ENCODE peak calls at places on chromosomes 7 and 10, in six cellular contexts. C, L, G, E, A and H are unnamed samples.

GRCh38 chr7:1567893-1568292 is 1.9 kb downstream of the PSMG3 start:
- DNase-seq in C (peak), L (no peak), G (no peak), E (no peak), A (no peak), H (no peak)

GRCh38 chr10:117170244-117170643 is 27.0 kb upstream of the KCNK18 start:
- DNase-seq in C (peak), L (no peak), G (no peak), E (no peak), A (no peak), H (no peak)

GRCh38 chr10:30437039-30437781 is 3.2 kb downstream of the MAP3K8 start:
- DNase-seq in C (peak), L (no peak), G (no peak), E (no peak), A (no peak), H (no peak)

GRCh38 chr10:77520290-77520689 is 117.3 kb downstream of the KCNMA1 start:
- DNase-seq in C (no peak), L (no peak), G (no peak), E (no peak), A (no peak), H (no peak)

GRCh38 chr10:96614515-96614914 is 27.7 kb upstream of the TM9SF3 start:
- DNase-seq in C (peak), L (no peak), G (no peak), E (no peak), A (no peak), H (no peak)

GRCh38 chr7:148793590-148793989 is 90.5 kb downstream of the EZH2 start:
- DNase-seq in C (no peak), L (no peak), G (no peak), E (no peak), A (no peak), H (no peak)

GRCh38 chr7:157573244-157573643 is 236.4 kb downstream of the DNAJB6 start:
- DNase-seq in C (no peak), L (no peak), G (no peak), E (no peak), A (no peak), H (no peak)

GRCh38 chr10:132878730-132879407 is 63.5 kb downstream of the CFAP46 start:
- DNase-seq in C (no peak), L (no peak), G (no peak), E (peak), A (peak), H (no peak)

GRCh38 chr7:2019693-2020511 is 212.8 kb downstream of the MAD1L1 start:
- DNase-seq in C (peak), L (no peak), G (no peak), E (no peak), A (peak), H (peak)

GRCh38 chr7:75971961-75972763 is 22.2 kb downstream of the TMEM120A start:
- DNase-seq in C (peak), L (no peak), G (no peak), E (peak), A (no peak), H (no peak)

GRCh38 chr7:100568936-100569844 is 4.5 kb downstream of the SAP25 start:
- DNase-seq in C (peak), L (peak), G (peak), E (peak), A (peak), H (peak)

GRCh38 chr10:74825033-74825370 is 1.4 kb upstream of the KAT6B start:
- DNase-seq in C (no peak), L (peak), G (peak), E (peak), A (peak), H (no peak)

GRCh38 chr10:73812662-73813061 is 1.3 kb upstream of the NDST2 start:
- DNase-seq in C (no peak), L (no peak), G (no peak), E (no peak), A (no peak), H (no peak)

GRCh38 chr7:34160261-34160752 is 255.0 kb downstream of the BMPER start:
- DNase-seq in C (peak), L (no peak), G (no peak), E (no peak), A (no peak), H (no peak)

GRCh38 chr7:76065016-76065612 is 17.2 kb downstream of the MDH2 start:
- DNase-seq in C (no peak), L (no peak), G (no peak), E (no peak), A (no peak), H (peak)

GRCh38 chr7:2982831-2983230 is 60.8 kb downstream of the CARD11 start:
- DNase-seq in C (no peak), L (no peak), G (no peak), E (no peak), A (no peak), H (no peak)

GRCh38 chr10:101974091-101974799 is 81.7 kb downstream of the ARMH3 start:
- DNase-seq in C (peak), L (no peak), G (no peak), E (no peak), A (no peak), H (no peak)

GRCh38 chr7:151014950-151015349 is 9.3 kb downstream of the ATG9B start:
- DNase-seq in C (no peak), L (no peak), G (no peak), E (no peak), A (no peak), H (no peak)

GRCh38 chr7:28136885-28137284 is 43.7 kb downstream of the JAZF1 start:
- DNase-seq in C (peak), L (no peak), G (no peak), E (no peak), A (no peak), H (no peak)

GRCh38 chr7:85602196-85602595 is 415.3 kb upstream of the SEMA3D start:
- DNase-seq in C (peak), L (no peak), G (no peak), E (no peak), A (no peak), H (no peak)

GRCh38 chr10:132115736-132116135 is 50.0 kb downstream of the JAKMIP3 start:
- DNase-seq in C (peak), L (no peak), G (no peak), E (no peak), A (no peak), H (no peak)

GRCh38 chr10:94631077-94631476 is 52.5 kb upstream of the CYP2C18 start:
- DNase-seq in C (no peak), L (no peak), G (no peak), E (no peak), A (no peak), H (no peak)

GRCh38 chr10:94623572-94623971 is 60.0 kb upstream of the CYP2C18 start:
- DNase-seq in C (no peak), L (no peak), G (no peak), E (no peak), A (no peak), H (no peak)

GRCh38 chr10:94626476-94626875 is 57.1 kb upstream of the CYP2C18 start:
- DNase-seq in C (no peak), L (no peak), G (no peak), E (no peak), A (no peak), H (no peak)

GRCh38 chr10:94630017-94630688 is 53.4 kb upstream of the CYP2C18 start:
- DNase-seq in C (peak), L (no peak), G (no peak), E (no peak), A (no peak), H (peak)

GRCh38 chr10:94627511-94627910 is 56.0 kb upstream of the CYP2C18 start:
- DNase-seq in C (no peak), L (no peak), G (no peak), E (no peak), A (no peak), H (no peak)
- TF ChIP-seq CTCF in C (no peak), L (no peak), G (no peak), E (no peak), A (no peak), H (no peak)

GRCh38 chr10:103545366-103545765 is 51.9 kb downstream of the NEURL1 start:
- DNase-seq in C (no peak), L (no peak), G (no peak), E (no peak), A (no peak), H (peak)

GRCh38 chr10:103540722-103541121 is 47.2 kb downstream of the NEURL1 start:
- DNase-seq in C (no peak), L (no peak), G (no peak), E (no peak), A (no peak), H (no peak)

GRCh38 chr10:103543617-103544525 is 50.4 kb downstream of the NEURL1 start:
- DNase-seq in C (no peak), L (no peak), G (no peak), E (no peak), A (no peak), H (peak)

GRCh38 chr10:103544657-103545310 is 51.3 kb downstream of the NEURL1 start:
- DNase-seq in C (no peak), L (no peak), G (no peak), E (no peak), A (no peak), H (no peak)

DNA sequence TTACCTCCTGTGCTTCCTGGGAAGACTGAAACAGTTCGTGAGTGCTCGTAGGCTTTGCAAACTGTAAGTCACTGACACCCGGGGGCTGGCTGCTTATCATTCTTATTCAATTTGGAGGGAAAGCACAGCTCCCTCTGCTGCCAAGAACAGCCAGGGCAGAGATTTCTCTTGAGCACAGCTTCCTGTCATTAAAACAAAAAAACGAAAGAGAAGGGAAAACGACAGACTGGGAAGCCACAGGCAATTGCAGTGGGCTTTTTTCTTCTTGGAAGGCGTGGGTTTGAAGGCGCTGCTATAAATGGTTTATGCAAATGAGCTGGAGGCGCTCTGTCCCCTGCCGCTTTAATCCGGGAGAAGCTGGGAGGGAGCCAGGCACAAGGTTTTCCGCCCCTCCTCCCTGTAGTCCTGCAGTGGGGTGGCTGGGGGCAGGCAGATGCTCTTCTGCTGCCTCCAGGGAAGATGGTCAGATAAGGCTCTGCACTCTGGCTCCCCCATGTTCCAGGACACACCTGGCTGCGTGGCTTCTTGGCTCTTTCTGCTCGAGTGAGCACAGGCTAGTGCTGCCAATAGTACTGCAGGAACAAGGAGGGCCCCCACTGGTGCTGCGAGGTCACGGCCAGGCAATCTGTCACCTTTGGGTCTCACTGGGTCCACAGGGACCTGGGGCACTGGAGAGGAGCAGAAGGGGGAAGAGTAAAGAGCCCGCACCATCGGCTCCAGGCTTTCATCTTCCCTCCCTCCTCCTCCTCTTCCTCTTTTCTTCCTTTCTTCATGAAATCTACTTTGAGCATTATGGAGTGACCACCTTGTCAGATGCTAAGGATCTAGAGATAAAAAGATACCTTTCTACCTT is 49.5 kb downstream of the NEURL1 start:
- DNase-seq in C (peak), L (peak), G (no peak), E (no peak), A (no peak), H (peak)
- TF ChIP-seq CTCF in C (peak), L (peak), G (peak), E (no peak), A (peak), H (peak)

DNA sequence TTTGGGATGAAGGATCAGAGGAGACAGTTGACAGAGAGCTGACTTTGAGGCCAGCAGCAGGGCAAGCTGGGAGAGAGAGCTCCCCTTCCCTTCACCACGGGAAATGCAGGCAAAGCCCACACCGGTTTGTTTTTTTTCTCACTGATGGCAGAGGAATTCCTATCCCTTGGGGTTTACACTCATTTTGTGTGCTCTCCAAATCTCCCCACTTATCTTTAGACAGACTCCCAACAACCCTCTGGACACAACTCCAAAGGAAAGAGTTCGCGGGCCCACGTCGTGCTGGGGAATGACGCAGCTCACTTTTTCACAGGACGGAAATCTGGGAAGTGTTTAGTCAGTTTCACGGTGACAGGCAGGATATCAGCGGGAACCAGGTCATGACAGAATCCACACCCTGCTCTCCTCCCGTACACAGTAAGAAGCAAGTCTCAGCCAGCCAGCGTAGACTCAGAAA is 68.3 kb upstream of the FAM171A1 start:
- DNase-seq in C (peak), L (no peak), G (no peak), E (peak), A (no peak), H (no peak)
- TF ChIP-seq CTCF in C (peak), L (peak), G (no peak), E (no peak), A (peak), H (no peak)

GRCh38 chr10:45582386-45582781 is 90.2 kb downstream of the ZFAND4 start:
- DNase-seq in C (no peak), L (no peak), G (no peak), E (no peak), A (no peak), H (no peak)

GRCh38 chr10:45581497-45582385 is 90.8 kb downstream of the ZFAND4 start:
- DNase-seq in C (peak), L (no peak), G (no peak), E (no peak), A (no peak), H (no peak)

GRCh38 chr10:45580371-45580770 is 92.2 kb downstream of the ZFAND4 start:
- DNase-seq in C (no peak), L (no peak), G (no peak), E (no peak), A (no peak), H (no peak)

GRCh38 chr10:45578384-45578946 is 94.1 kb downstream of the ZFAND4 start:
- DNase-seq in C (no peak), L (no peak), G (no peak), E (no peak), A (no peak), H (no peak)

GRCh38 chr10:45580781-45581496 is 91.6 kb downstream of the ZFAND4 start:
- DNase-seq in C (no peak), L (no peak), G (no peak), E (no peak), A (no peak), H (no peak)
- TF ChIP-seq CTCF in C (no peak), L (no peak), G (no peak), E (no peak), A (no peak), H (no peak)

DNA sequence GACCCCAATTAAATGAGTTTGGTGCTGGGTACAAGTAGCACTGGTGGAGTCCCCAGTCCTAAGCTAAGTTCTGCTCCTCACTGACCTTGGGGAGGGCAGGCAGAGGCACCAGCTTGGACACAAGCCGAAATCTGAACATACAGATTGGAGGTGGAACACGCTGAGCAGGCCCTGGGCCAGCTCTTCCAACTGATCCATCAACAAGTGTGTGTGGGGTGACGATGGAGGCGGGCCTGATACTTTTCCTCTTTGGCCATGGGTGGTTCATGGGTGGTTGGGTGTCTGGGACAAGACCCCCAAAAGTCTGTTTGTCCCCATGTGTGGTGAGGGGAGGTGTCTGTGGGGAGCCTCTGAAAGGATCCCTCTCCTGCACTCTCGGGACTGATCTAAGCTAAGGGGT is 1.9 kb downstream of the ADCYAP1R1 start:
- DNase-seq in C (no peak), L (no peak), G (no peak), E (no peak), A (no peak), H (no peak)
- TF ChIP-seq CTCF in C (no peak), L (no peak), G (no peak), E (no peak), A (no peak), H (no peak)

GRCh38 chr7:52753855-52754254 is 281.6 kb upstream of the POM121L12 start:
- DNase-seq in C (no peak), L (no peak), G (no peak), E (no peak), A (no peak), H (no peak)

GRCh38 chr7:52747817-52748216 is 287.6 kb upstream of the POM121L12 start:
- DNase-seq in C (no peak), L (no peak), G (no peak), E (no peak), A (no peak), H (no peak)

GRCh38 chr7:52749880-52750279 is 285.6 kb upstream of the POM121L12 start:
- DNase-seq in C (no peak), L (no peak), G (no peak), E (peak), A (no peak), H (no peak)
- TF ChIP-seq CTCF in C (no peak), L (peak), G (no peak), E (no peak), A (peak), H (peak)

GRCh38 chr10:69786791-69787190 is 14.9 kb upstream of the COL13A1 start:
- DNase-seq in C (peak), L (no peak), G (no peak), E (peak), A (no peak), H (no peak)

GRCh38 chr10:69791812-69792211 is 9.9 kb upstream of the COL13A1 start:
- DNase-seq in C (no peak), L (no peak), G (no peak), E (no peak), A (no peak), H (no peak)

GRCh38 chr10:69792361-69792760 is 9.3 kb upstream of the COL13A1 start:
- DNase-seq in C (no peak), L (no peak), G (no peak), E (no peak), A (no peak), H (no peak)

GRCh38 chr10:69787681-69788080 is 14.0 kb upstream of the COL13A1 start:
- DNase-seq in C (no peak), L (no peak), G (no peak), E (no peak), A (no peak), H (no peak)

DNA sequence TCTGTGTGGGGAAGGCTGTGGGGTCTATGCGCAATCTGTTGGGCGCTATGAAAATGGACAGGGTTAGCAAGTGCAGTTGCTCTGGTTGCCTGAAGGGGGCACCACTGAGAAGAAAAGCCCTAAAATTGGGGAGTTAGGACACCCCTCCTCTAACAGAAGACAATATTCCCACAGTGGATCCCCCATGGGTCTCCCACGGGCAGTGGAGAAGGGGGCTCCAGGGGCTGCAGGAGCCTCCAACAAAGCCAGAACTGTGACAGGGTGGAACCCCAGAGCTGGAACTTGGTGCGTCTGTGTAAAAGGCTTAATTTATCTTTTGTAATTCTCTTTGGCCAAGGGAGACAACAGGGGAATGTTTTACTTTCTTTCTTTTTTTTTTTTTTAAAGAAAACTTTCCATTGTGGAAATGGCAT is 12.5 kb upstream of the COL13A1 start:
- DNase-seq in C (no peak), L (peak), G (no peak), E (peak), A (no peak), H (no peak)
- TF ChIP-seq CTCF in C (peak), L (peak), G (no peak), E (peak), A (peak), H (peak)

GRCh38 chr7:10708447-10708846 is 265.2 kb upstream of the PHF14 start:
- DNase-seq in C (no peak), L (peak), G (no peak), E (peak), A (no peak), H (no peak)
- TF ChIP-seq CTCF in C (no peak), L (peak), G (no peak), E (no peak), A (peak), H (no peak)